ENCODE peak calls at places on chromosomes 16 and 17, in ten cellular contexts. A is SK-N-SH; L is GM04504; G is stimulated activated CD8-positive, alpha-beta memory T cell treated with anti-CD3 and anti-CD28 coated beads, Interleukin-2, amount 100 ng/mL, for 48 hours; B is Right ventricle myocardium superior; Z is thoracic aorta; K is DMS 273 treated with DMSO at 0.1 percent for 48 hours; R is lower lobe of right lung; W is GDM1; T is iris pigment epithelial cell. V is an unnamed sample.
A peak's percentile ranks its signal among the peaks of the same experiment; 100 is the strongest.

GRCh38 chr17:32586666-32587065 is 99.9 kb downstream of the CDK5R1 start:
- DNase-seq in G (no peak), B (no peak), T (peak; percentile 58), L (peak; percentile 21), K (no peak), A (no peak), W (no peak), Z (no peak), R (no peak), V (no peak)

GRCh38 chr17:79420318-79421243 is 190.3 kb downstream of the RBFOX3 start:
- DNase-seq in L (no peak), Z (no peak), K (no peak), G (peak; percentile 17), A (no peak), T (peak; percentile 12), R (no peak), B (no peak), W (no peak), V (no peak)

GRCh38 chr16:27402964-27403600 is 1.1 kb downstream of the IL21R start:
- DNase-seq in L (no peak), W (no peak), K (no peak), Z (no peak), T (no peak), R (no peak), A (no peak), B (no peak), G (no peak), V (peak; percentile 26)

GRCh38 chr17:48003686-48004120 is 32.8 kb downstream of the CDK5RAP3 start:
- DNase-seq in Z (no peak), K (peak; percentile 99), W (no peak), R (no peak), A (no peak), B (no peak), G (no peak), T (no peak), L (no peak), V (no peak)

GRCh38 chr17:79534851-79535727 is 75.8 kb downstream of the RBFOX3 start:
- DNase-seq in B (peak; percentile 12), K (no peak), L (no peak), Z (no peak), T (no peak), A (no peak), G (no peak), R (peak; percentile 19), W (no peak), V (no peak)

GRCh38 chr17:56325561-56325960 is 172.3 kb downstream of the ANKFN1 start:
- DNase-seq in R (no peak), B (no peak), W (no peak), T (no peak), A (no peak), L (no peak), K (no peak), G (no peak), Z (no peak), V (no peak)

GRCh38 chr16:14301150-14302030 is 230.3 kb downstream of the MRTFB start:
- DNase-seq in R (no peak), L (no peak), Z (no peak), A (peak; percentile 58), T (no peak), W (no peak), K (no peak), G (no peak), B (peak; percentile 57), V (no peak)

GRCh38 chr17:66115246-66115645 is 76.7 kb downstream of the CEP112 start:
- DNase-seq in R (no peak), K (no peak), B (no peak), Z (no peak), W (no peak), A (no peak), L (peak; percentile 27), G (no peak), T (peak; percentile 68), V (no peak)

GRCh38 chr17:68198931-68199836 is 48.7 kb upstream of the AMZ2 start:
- DNase-seq in A (peak; percentile 72), K (no peak), Z (no peak), G (no peak), B (peak; percentile 42), L (no peak), T (no peak), R (no peak), W (no peak), V (no peak)

GRCh38 chr16:4264546-4264945 is 8.3 kb downstream of the TFAP4 start:
- DNase-seq in K (no peak), G (no peak), Z (no peak), A (peak; percentile 69), L (no peak), B (no peak), R (no peak), T (no peak), W (no peak), V (no peak)

GRCh38 chr17:48246623-48247022 is 139.1 kb downstream of the SNX11 start:
- DNase-seq in W (no peak), R (no peak), Z (no peak), G (no peak), K (no peak), A (no peak), T (peak; percentile 71), L (no peak), B (no peak), V (no peak)

GRCh38 chr17:49193513-49194296 is 16.7 kb downstream of the GNGT2 start:
- DNase-seq in G (no peak), Z (no peak), B (no peak), A (peak; percentile 56), K (no peak), T (peak; percentile 78), R (peak; percentile 65), L (peak; percentile 24), W (peak; percentile 52), V (no peak)

GRCh38 chr17:38485146-38485468 is 56.8 kb downstream of the ARHGAP23 start:
- DNase-seq in B (no peak), G (no peak), K (no peak), R (no peak), L (no peak), T (no peak), Z (no peak), W (no peak), A (no peak), V (no peak)

GRCh38 chr17:29929006-29929543 is 953 bp downstream of the SSH2 start:
- DNase-seq in Z (no peak), R (no peak), K (peak; percentile 52), W (no peak), B (no peak), G (no peak), T (peak; percentile 29), L (no peak), A (peak; percentile 38), V (no peak)

GRCh38 chr16:27742333-27742732 is 192.4 kb downstream of the KATNIP start:
- DNase-seq in L (no peak), T (no peak), W (no peak), R (no peak), G (no peak), A (no peak), Z (no peak), B (no peak), K (no peak), V (no peak)

GRCh38 chr17:18235743-18236256 is 10.4 kb downstream of the LLGL1 start:
- DNase-seq in Z (no peak), A (no peak), B (no peak), K (no peak), W (no peak), R (no peak), G (peak; percentile 59), L (no peak), T (peak; percentile 47), V (no peak)